ENCODE peak calls at places on chromosomes 3 and 15, in five cellular contexts. I is psoas muscle, C is GM06990, S is AG09309, G is kidney. F is an unnamed sample.

GRCh38 chr3:70726966-70727365 is 414.5 kb upstream of the MDFIC2 start:
- DNase-seq in I (no peak), C (no peak), S (no peak), G (no peak), F (no peak)

GRCh38 chr15:89330881-89331595 is 3.6 kb downstream of the POLG start:
- DNase-seq in I (no peak), C (no peak), S (no peak), G (no peak), F (no peak)

GRCh38 chr15:100330221-100330620 is 11.6 kb downstream of the ADAMTS17 start:
- DNase-seq in I (no peak), C (no peak), S (no peak), G (no peak), F (no peak)

GRCh38 chr15:77623878-77624524 is 8.7 kb downstream of the LINGO1 start:
- DNase-seq in I (no peak), C (no peak), S (no peak), G (no peak), F (no peak)

GRCh38 chr3:177443469-177443868 is 246.2 kb upstream of the TBL1XR1 start:
- DNase-seq in I (no peak), C (no peak), S (no peak), G (no peak), F (no peak)

GRCh38 chr15:100601628-100602063 is 338 bp downstream of the LINS1 start:
- DNase-seq in I (no peak), C (no peak), S (no peak), G (no peak), F (no peak)

GRCh38 chr3:59593380-59593779 is 543.6 kb upstream of the CFAP20DC start:
- DNase-seq in I (no peak), C (no peak), S (no peak), G (no peak), F (no peak)

GRCh38 chr3:120284702-120285507 is at the start of gene GPR156:
- DNase-seq in I (peak), C (no peak), S (no peak), G (no peak), F (peak)

GRCh38 chr3:173983353-173983752 is 585.8 kb downstream of the NLGN1 start:
- DNase-seq in I (no peak), C (no peak), S (no peak), G (no peak), F (no peak)

GRCh38 chr3:182455011-182455410 is 338.3 kb upstream of the ATP11B start:
- DNase-seq in I (no peak), C (no peak), S (no peak), G (no peak), F (no peak)
- TF ChIP-seq CTCF in I (no peak), C (no peak), S (no peak), G (no peak), F (no peak)

GRCh38 chr15:23866832-23867231 is 179.7 kb upstream of the NDN start:
- DNase-seq in I (no peak), C (no peak), S (no peak), G (no peak), F (no peak)
- TF ChIP-seq CTCF in I (no peak), C (no peak), S (peak), G (no peak), F (no peak)

DNA sequence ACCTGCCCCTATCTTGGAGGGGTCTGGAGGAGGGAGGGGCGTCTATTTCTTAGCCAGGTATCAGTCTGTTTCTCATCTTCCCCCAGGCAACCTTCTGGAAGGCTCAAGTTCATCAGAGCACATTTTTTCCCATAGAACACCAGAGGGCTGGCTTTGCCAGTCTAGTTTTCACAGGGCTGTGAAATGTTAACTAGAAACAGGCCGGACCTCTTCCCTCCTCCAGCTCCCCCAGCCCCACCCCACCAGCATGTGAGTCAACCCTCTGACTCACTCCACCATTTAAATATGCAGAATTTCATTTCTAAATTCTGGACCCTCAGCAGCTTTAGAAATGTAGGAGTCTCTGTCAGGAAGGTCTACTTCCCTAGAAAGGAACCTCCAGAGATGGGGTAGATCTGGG is 66.8 kb downstream of the SLCO2A1 start:
- DNase-seq in I (no peak), C (no peak), S (peak), G (no peak), F (no peak)
- TF ChIP-seq CTCF in I (no peak), C (no peak), S (peak), G (no peak), F (no peak)

DNA sequence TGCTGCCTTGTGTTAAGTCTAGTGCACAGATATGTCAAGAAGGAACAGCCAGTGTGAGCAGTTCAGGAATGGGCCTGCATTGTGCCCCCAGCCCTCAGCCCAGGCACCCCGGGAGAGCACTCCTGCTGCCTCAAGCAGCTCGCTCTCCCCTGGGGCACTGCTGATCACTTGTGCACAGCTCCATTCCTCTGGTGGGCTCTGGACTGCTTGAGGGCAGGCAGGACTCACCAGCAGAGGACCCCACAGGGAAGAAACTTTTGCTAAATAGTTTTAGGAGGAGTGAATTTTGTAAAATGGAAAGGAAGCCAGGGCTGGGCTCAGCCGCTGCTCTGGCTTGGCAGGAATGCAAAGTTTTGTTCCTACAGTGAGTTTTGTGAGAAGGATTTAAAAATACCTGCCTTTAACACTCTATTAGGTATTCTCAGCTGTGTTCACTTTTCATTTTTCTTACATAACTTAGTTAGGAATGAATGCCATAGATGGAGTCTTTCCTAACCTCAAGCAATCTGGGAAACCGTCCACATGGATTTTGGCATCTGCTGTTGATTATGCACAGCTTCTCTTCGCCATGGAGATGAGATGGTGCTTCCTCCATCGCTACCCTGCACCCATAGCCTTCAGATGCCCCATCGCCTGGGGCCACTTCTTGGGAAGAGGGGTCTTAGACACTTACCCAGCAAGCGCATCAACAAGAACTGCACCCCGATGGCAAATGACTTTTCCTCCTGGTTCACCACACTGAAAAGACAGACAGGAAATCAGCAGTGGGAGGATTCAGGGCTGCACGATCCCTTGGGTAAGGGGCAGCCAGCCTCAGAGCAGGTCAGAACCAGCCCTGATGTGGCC is 42.3 kb upstream of the RAB6B start:
- DNase-seq in I (no peak), C (no peak), S (peak), G (no peak), F (no peak)
- TF ChIP-seq CTCF in I (no peak), C (no peak), S (no peak), G (no peak), F (no peak)

GRCh38 chr3:127819086-127819485 is 3.2 kb downstream of the MGLL start:
- DNase-seq in I (no peak), C (no peak), S (no peak), G (no peak), F (no peak)

GRCh38 chr3:127819656-127820055 is 2.7 kb downstream of the MGLL start:
- DNase-seq in I (no peak), C (no peak), S (no peak), G (no peak), F (no peak)

GRCh38 chr3:127820871-127821853 is 1.2 kb downstream of the MGLL start:
- DNase-seq in I (peak), C (no peak), S (no peak), G (no peak), F (peak)

GRCh38 chr3:127822166-127822835 is at the start of gene MGLL:
- DNase-seq in I (peak), C (no peak), S (no peak), G (peak), F (no peak)

GRCh38 chr3:127820221-127820870 is 2.0 kb downstream of the MGLL start:
- DNase-seq in I (peak), C (no peak), S (no peak), G (peak), F (no peak)
- TF ChIP-seq CTCF in I (no peak), C (no peak), S (peak), G (peak), F (no peak)

DNA sequence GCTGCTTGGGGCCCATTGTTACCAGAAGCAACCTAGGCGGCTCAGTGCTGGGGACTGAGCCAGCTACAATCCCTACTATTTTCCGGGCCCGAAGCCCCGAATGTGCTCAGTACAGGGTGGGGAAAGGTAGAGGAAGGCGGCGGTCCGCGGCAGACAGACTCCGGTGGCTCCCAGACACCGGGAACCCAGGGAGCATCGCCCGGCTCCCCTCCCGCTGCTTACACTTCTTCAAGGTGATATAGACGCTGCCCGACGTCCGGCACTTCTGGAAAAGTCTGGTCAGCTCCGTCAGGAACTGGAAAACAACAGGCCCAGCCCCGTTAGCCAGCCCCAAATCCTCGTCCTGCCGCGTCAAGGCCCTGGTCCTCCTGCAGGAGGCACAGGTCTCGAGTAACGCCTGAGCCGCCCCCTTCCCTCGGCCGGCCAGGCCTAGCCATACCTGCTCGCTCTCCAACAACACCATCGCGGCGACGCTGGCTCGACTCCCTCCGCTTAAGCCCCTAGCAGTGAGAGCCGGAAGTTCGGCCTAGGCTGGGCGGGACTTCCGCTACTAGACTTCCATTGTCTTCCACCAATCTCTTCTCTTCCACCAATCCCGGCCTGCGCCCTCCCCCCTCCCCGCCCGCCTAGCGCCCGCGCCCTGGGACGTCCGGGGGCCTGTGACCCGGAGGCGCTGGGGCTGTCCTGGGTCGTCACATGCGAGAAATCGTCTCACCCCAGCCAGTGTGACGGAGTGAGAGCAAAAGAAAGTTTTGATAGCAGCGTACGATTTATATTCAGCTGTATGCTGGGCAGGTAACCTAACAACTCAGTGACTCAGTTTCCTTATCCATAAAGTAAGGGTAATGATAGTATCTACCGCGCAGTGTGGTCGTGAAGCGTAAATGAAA is at the start of gene SRP14:
- DNase-seq in I (peak), C (peak), S (no peak), G (peak), F (peak)
- TF ChIP-seq CTCF in I (no peak), C (no peak), S (no peak), G (no peak), F (no peak)

GRCh38 chr3:152879130-152879789 is 44.3 kb downstream of the P2RY1 start:
- DNase-seq in I (no peak), C (peak), S (no peak), G (no peak), F (no peak)
- TF ChIP-seq CTCF in I (no peak), C (no peak), S (no peak), G (no peak), F (no peak)

GRCh38 chr15:39581501-39582285 is 814 bp downstream of the THBS1 start:
- DNase-seq in I (no peak), C (no peak), S (peak), G (peak), F (peak)
- TF ChIP-seq CTCF in I (no peak), C (no peak), S (peak), G (peak), F (no peak)

DNA sequence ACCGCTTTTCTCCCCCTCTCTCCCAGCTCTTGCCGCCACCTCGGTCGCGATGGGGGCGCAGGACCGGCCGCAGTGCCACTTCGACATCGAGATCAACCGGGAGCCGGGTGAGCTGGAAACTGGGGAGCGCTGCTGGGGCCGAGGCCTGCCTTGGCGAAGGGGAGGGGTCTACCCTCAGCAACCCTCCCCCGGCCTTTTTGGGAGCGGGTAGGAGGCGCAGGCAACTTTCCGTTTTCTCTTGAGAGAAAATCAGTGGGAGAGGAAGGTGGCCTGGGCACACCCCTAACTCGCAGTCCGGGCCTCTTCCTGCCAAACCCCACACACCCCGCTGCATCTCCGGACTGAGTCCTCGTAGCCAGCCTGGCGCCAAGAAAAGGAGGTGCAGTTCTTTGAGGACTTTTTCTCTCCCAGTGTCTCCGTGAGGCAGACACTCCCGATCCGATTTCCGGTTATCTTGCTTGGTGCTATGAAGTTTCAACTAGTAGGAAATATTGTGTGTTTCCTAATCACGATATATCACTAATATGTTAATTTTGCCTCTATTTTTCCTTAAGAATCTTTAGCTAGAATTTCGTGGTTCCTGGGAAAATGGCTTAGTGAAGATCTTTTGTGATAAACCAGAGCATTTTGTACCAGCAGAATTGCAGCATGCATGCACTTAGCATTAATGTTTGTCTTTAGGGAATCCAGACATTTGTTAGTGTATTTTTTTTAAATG is 631 bp downstream of the NKTR start:
- DNase-seq in I (peak), C (no peak), S (peak), G (peak), F (peak)
- TF ChIP-seq CTCF in I (peak), C (no peak), S (peak), G (no peak), F (no peak)